ENCODE peak calls at places on chromosomes 6 and 20, in seven cellular contexts. A is neuronal stem cell; L is CD8-positive, alpha-beta T cell; X is heart right ventricle; O is IMR-90; J is cardiac fibroblast; Q is upper lobe of right lung. W is an unnamed sample.

GRCh38 chr6:4545929-4546328 is 230.3 kb upstream of the CDYL start:
- DNase-seq in A (no peak), L (no peak), X (no peak), O (no peak), J (no peak), Q (no peak), W (no peak)

GRCh38 chr6:54991761-54992330 is 145.3 kb downstream of the FAM83B start:
- DNase-seq in A (no peak), L (no peak), X (no peak), O (no peak), J (no peak), Q (no peak), W (no peak)

GRCh38 chr6:13044390-13044789 is 283.9 kb downstream of the TBC1D7 start:
- DNase-seq in A (no peak), L (no peak), X (no peak), O (no peak), J (peak), Q (no peak), W (no peak)

GRCh38 chr20:3755269-3755668 is 12.3 kb downstream of the ADISSP start:
- DNase-seq in A (no peak), L (no peak), X (no peak), O (no peak), J (no peak), Q (no peak), W (no peak)

GRCh38 chr20:57498425-57499400 is 26.2 kb downstream of the CTCFL start:
- DNase-seq in A (no peak), L (peak), X (no peak), O (peak), J (peak), Q (no peak), W (peak)

GRCh38 chr6:77030929-77031674 is 432.2 kb downstream of the HTR1B start:
- DNase-seq in A (no peak), L (no peak), X (no peak), O (no peak), J (no peak), Q (no peak), W (no peak)

GRCh38 chr20:46057856-46058655 is 29.0 kb downstream of the SLC12A5 start:
- DNase-seq in A (peak), L (peak), X (peak), O (peak), J (peak), Q (peak), W (no peak)

GRCh38 chr6:154951400-154952200 is 43.5 kb upstream of the TIAM2 start:
- DNase-seq in A (no peak), L (no peak), X (no peak), O (no peak), J (no peak), Q (no peak), W (no peak)

GRCh38 chr6:3075522-3076113 is 7.3 kb downstream of the RIPK1 start:
- DNase-seq in A (no peak), L (no peak), X (no peak), O (no peak), J (no peak), Q (no peak), W (no peak)

DNA sequence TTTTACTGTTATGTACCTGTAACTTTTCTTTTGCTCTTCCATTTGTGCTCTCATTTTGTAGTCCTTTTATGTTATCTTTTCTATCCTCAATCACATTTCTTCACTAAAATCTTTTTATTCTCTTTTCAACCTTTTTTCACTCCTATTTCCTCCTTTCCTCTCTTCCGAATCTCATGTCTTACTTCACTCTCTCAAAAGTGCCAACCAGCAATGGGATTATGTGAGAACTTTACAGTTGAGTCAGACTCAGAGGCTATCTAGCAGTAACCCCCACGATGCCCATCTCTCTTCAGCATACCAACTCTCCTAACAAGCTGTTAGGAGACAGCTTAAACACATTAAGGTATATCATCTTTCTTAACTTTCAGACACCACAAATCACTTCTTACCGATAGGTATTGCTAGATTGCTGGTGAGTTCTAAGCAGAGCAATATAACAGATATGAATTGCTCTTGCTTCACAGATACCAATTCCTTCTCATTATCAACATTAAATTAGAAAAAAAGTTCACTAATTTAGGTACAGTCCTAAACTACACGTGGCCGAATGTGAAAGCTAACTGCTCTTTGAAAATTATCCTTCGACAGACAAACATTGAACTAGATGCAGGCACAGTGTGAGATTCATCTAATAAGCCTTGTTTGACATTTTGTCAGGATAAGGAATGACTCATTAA is 1.4 kb downstream of the FAM184A start:
- DNase-seq in A (no peak), L (no peak), X (no peak), O (no peak), J (no peak), Q (no peak), W (no peak)
- H3K4me3 ChIP-seq in A (no peak), L (peak), X (no peak), O (no peak), J (no peak), Q (peak), W (no peak)

GRCh38 chr6:11538799-11539468 is 1.4 kb downstream of the TMEM170B start:
- DNase-seq in A (no peak), L (no peak), X (no peak), O (no peak), J (no peak), Q (no peak), W (no peak)
- H3K4me3 ChIP-seq in A (peak), L (peak), X (peak), O (no peak), J (no peak), Q (peak), W (peak)

GRCh38 chr6:85453052-85453451 is 3.2 kb downstream of the NT5E start:
- DNase-seq in A (no peak), L (no peak), X (no peak), O (no peak), J (no peak), Q (no peak), W (no peak)
- H3K4me3 ChIP-seq in A (no peak), L (peak), X (no peak), O (peak), J (peak), Q (no peak), W (peak)

DNA sequence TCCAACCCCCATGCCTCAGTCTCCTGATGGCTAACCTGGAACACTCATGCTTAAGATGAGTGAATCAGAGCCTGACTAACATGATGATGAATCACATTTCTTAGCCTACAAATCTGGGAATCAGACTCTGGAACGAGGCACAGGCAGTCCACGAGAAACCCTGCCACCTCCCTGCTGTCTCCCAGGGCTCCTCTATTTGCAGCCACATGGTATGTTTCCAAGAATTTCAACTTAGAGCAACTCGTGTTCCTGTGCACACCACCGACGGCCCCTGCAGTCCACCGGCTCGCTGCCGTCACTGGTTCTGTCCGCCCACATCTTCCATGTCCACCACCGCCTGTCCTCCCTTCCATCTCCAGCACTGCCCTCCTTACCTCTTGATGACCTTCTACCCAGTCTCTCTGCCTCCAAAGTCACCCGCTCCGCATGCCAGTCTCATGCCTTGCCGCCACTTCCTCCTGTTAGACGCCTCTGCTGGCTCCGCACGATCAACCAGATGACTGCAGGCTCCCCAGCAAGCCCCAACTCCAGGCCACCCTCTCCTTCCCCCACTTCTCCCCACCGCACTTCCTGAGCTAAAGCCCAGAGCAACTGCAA is 87.6 kb downstream of the AGPAT4 start:
- DNase-seq in A (no peak), L (no peak), X (no peak), O (peak), J (peak), Q (peak), W (peak)
- H3K4me3 ChIP-seq in A (no peak), L (no peak), X (no peak), O (no peak), J (no peak), Q (no peak), W (no peak)

GRCh38 chr6:43091020-43091419 is 14.9 kb downstream of the PTK7 start:
- DNase-seq in A (no peak), L (no peak), X (no peak), O (no peak), J (no peak), Q (no peak), W (no peak)

GRCh38 chr6:43089874-43090556 is 13.9 kb downstream of the PTK7 start:
- DNase-seq in A (no peak), L (no peak), X (no peak), O (peak), J (no peak), Q (peak), W (no peak)

GRCh38 chr6:43092635-43093034 is 16.5 kb downstream of the PTK7 start:
- DNase-seq in A (no peak), L (no peak), X (no peak), O (no peak), J (no peak), Q (no peak), W (no peak)

GRCh38 chr6:43090557-43090952 is 14.4 kb downstream of the PTK7 start:
- DNase-seq in A (no peak), L (no peak), X (no peak), O (peak), J (no peak), Q (no peak), W (no peak)

GRCh38 chr6:43091592-43091991 is 15.5 kb downstream of the PTK7 start:
- DNase-seq in A (no peak), L (no peak), X (no peak), O (no peak), J (no peak), Q (no peak), W (no peak)
- H3K4me3 ChIP-seq in A (no peak), L (no peak), X (no peak), O (no peak), J (no peak), Q (no peak), W (no peak)

GRCh38 chr6:43570876-43571441 is 4.9 kb downstream of the XPO5 start:
- DNase-seq in A (no peak), L (no peak), X (no peak), O (peak), J (no peak), Q (no peak), W (peak)
- H3K4me3 ChIP-seq in A (no peak), L (no peak), X (no peak), O (no peak), J (no peak), Q (no peak), W (no peak)

GRCh38 chr6:156174026-156174880 is 602.9 kb upstream of the ARID1B start:
- DNase-seq in A (no peak), L (no peak), X (no peak), O (no peak), J (no peak), Q (no peak), W (no peak)

GRCh38 chr6:156175971-156176421 is 601.2 kb upstream of the ARID1B start:
- DNase-seq in A (peak), L (no peak), X (peak), O (no peak), J (no peak), Q (no peak), W (no peak)

DNA sequence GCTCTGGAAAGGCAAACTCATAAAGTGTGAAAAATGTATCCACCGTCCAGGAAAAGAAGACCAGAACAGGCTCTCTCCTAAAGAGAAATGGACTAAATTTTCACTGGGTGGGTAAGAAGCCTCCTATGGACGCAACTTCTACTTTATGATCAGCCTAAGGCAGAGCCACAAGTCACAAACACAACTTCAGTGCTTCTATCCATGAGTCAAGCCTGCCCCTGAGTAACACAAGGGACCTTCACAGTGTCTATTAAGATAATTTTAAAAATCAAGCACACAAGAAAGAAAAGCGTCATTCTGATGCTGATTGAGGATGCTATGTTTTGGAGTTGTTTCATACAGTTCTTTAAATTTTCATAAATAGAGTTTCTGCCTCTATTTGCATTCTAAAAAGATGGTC is 601.7 kb upstream of the ARID1B start:
- DNase-seq in A (no peak), L (no peak), X (no peak), O (no peak), J (no peak), Q (no peak), W (no peak)
- H3K4me3 ChIP-seq in A (no peak), L (no peak), X (no peak), O (no peak), J (no peak), Q (no peak), W (no peak)

DNA sequence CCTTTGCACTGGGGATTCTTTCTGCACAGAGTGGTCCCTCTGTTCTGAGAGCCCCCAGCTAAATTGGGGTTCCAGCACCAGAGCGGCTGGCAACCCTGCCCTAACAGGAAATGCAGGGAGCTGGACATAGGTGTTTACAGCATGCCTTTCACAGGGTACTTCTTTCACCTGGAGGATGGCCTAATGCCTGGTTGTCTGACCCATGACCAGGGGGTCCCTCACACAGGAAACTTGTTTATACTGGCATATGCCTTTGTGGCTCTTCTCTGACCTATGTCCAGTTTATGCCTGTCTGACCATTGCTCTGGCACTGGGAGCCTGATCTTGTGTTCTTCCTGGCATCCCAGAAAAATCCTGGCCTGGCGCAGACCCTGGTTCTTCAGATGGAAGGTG is 66.1 kb downstream of the AFG1L start:
- DNase-seq in A (no peak), L (no peak), X (no peak), O (no peak), J (no peak), Q (no peak), W (no peak)
- H3K4me3 ChIP-seq in A (no peak), L (no peak), X (no peak), O (no peak), J (no peak), Q (no peak), W (no peak)

DNA sequence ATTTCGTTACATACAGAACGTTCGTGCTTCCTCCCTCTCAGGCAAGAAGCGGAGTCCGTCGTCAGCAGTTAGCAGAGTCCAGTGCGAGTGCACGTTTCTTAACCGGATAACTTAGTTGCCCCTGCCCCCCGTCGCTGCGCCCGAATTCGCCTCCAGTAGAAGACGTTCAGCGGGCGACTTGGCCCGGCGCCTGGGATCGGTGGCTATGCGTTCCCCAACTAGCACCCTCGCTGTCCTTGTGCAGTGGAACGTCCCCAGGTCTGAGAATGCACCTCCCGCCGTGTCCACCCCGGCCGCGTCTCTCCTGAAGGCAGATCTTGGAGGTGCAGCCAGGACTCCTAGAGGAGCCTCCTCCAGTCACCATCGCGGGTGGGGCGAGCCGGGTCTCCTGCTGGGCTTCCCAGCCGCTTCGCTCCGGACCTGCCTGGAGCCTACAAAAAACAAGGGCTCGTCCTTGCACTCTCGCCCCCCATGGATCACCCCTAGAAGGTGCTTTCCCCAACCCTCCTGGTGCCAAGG is 890 bp upstream of the PCSK2 start:
- DNase-seq in A (no peak), L (no peak), X (peak), O (no peak), J (no peak), Q (peak), W (no peak)
- H3K4me3 ChIP-seq in A (peak), L (no peak), X (peak), O (peak), J (no peak), Q (peak), W (peak)

W was measured in skeletal muscle cell.